ENCODE peak calls at places on chromosomes 7 and 10, in five cellular contexts. T is left ventricle myocardium inferior; J is hepatocyte; S is CD8-positive, alpha-beta T cell; G is Panc1. Z is an unnamed sample.

GRCh38 chr10:89314676-89315075 is 12.8 kb downstream of the IFIT2 start:
- DNase-seq in J (no peak), S (no peak), T (no peak), G (no peak), Z (no peak)

GRCh38 chr10:3772349-3773222 is 12.4 kb downstream of the KLF6 start:
- DNase-seq in S (no peak), G (no peak), J (no peak), T (no peak), Z (peak; percentile 58)

GRCh38 chr7:19215421-19215820 is 70.2 kb upstream of the FERD3L start:
- DNase-seq in G (no peak), S (no peak), J (peak; percentile 41), T (no peak), Z (peak; percentile 77)

GRCh38 chr7:30770936-30771858 is at the start of gene MINDY4:
- DNase-seq in T (peak; percentile 88), J (peak; percentile 89), S (peak; percentile 78), G (no peak), Z (peak; percentile 40)

GRCh38 chr10:110456523-110457091 is 41.1 kb upstream of the DUSP5 start:
- DNase-seq in J (no peak), T (no peak), S (no peak), G (no peak), Z (peak; percentile 19)

GRCh38 chr7:70700055-70700934 is 431.6 kb upstream of the GALNT17 start:
- DNase-seq in J (no peak), S (no peak), G (no peak), T (no peak), Z (no peak)

GRCh38 chr7:102042016-102042656 is 224.7 kb downstream of the CUX1 start:
- DNase-seq in T (no peak), J (no peak), G (no peak), S (no peak), Z (peak; percentile 69)

GRCh38 chr7:135853499-135853898 is 104.9 kb upstream of the FAM180A start:
- DNase-seq in S (no peak), J (peak; percentile 16), T (no peak), G (no peak), Z (no peak)

GRCh38 chr7:55431898-55432297 is 66.8 kb downstream of the LANCL2 start:
- DNase-seq in S (no peak), G (no peak), T (no peak), J (no peak), Z (no peak)

GRCh38 chr10:113565364-113565763 is 12.5 kb downstream of the HABP2 start:
- DNase-seq in J (no peak), S (no peak), G (no peak), T (no peak), Z (no peak)

GRCh38 chr10:22712246-22712958 is 2.0 kb downstream of the PIP4K2A start:
- DNase-seq in S (no peak), J (no peak), T (no peak), G (no peak), Z (peak; percentile 24)

GRCh38 chr10:45023426-45023825 is 22.7 kb downstream of the ZNF22 start:
- DNase-seq in G (no peak), T (no peak), S (no peak), J (no peak), Z (peak; percentile 8)

GRCh38 chr10:115972426-115972825 is 300.6 kb downstream of the GFRA1 start:
- DNase-seq in G (no peak), J (no peak), T (no peak), S (no peak), Z (no peak)

GRCh38 chr7:110522061-110522750 is 568.7 kb upstream of the LRRN3 start:
- DNase-seq in S (no peak), J (no peak), T (no peak), G (no peak), Z (no peak)
- H3K27ac ChIP-seq in S (no peak overlapping the region), J (peak overlapping the region; percentile 70), T (no peak overlapping the region), G (no peak overlapping the region), Z (no peak overlapping the region)

GRCh38 chr10:58017719-58018367 is 249.9 kb downstream of the IPMK start:
- DNase-seq in J (no peak), G (no peak), S (no peak), T (no peak), Z (peak; percentile 83)
- H3K4me3 ChIP-seq in J (no peak overlapping the region), G (no peak overlapping the region), S (no peak overlapping the region), T (no peak overlapping the region), Z (no peak overlapping the region)

GRCh38 chr10:117554371-117554770 is 11.8 kb downstream of the EMX2 start:
- DNase-seq in G (no peak), J (no peak), S (no peak), T (no peak), Z (no peak)
- H3K27me3 ChIP-seq in G (peaks cover 44% of the 10 kb centered on the region), J (peaks cover 75% of the 10 kb centered on the region), S (peaks cover 7% of the 10 kb centered on the region), T (peaks cover 96% of the 10 kb centered on the region), Z (peaks cover 41% of the 10 kb centered on the region)

DNA sequence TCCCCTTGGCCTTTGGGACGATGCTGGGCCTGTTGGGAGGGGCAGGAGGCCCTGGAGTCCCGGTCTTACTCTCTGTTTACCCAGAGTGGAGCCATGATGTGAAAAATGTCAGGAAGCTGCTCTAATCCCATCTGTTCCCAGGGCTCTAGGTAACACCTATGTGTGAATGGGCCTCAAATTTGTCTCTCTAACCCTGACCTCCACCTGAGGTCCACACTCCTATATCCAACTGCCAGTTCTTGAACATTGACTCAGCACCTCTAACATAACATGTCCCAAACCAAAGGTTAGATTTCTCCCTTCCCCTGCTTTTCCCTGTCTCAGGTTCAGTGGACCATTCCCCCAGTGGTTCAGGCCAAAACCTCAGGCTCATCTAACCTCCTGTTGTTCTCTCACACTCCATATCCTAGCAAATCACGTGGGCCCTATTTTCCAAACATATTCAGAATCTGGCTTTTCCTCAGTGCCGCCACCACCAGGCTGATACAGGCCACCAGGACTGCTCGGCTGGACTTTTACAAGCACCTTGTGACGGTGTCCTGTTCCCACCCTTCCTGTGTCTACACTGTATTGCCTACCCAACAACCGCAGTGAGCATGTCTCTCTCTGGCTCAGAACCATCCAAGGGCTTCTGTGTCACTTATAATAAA is 130.6 kb downstream of the ATXN7L1 start:
- DNase-seq in T (no peak), G (no peak), J (no peak), S (no peak), Z (no peak)
- H3K27ac ChIP-seq in T (no peak overlapping the region), G (no peak overlapping the region), J (no peak overlapping the region), S (no peak overlapping the region), Z (no peak overlapping the region)

DNA sequence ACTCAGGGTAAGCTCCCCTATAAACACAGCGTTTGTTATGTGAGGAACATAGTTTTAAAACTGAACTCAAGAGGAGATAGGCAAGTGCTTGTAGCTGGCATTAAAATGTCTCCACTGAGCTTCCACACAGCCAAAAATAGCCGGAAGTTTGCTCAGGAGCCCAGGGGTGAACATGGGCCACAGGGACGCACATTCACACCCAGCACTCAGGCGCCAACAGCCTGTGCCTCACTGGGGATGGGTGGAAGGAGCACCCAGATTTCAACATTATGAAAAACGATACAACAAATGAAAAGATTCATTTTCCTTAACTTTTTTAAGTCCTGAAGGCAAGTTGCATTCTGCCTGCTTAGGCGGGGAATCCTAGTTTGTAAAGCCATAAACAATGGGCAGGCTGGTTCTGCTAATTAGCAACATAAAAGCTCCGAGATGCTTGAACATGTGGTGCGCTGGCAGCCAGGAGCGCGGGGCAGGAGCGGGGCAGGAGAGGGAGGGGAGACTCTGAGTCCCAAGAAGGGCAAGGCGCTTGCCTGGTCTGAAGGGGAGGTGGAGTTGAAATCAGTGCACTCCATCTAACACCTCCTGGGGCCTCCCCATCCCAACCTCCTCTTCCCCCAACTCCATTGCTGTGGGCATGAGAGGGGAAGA is 235.9 kb downstream of the COBL start:
- DNase-seq in S (no peak), T (no peak), G (no peak), J (no peak), Z (no peak)
- H3K4me3 ChIP-seq in S (no peak overlapping the region), T (no peak overlapping the region), G (no peak overlapping the region), J (no peak overlapping the region), Z (no peak overlapping the region)

GRCh38 chr10:6071181-6072175 is 9.3 kb upstream of the IL2RA start:
- DNase-seq in J (no peak), T (no peak), S (no peak), G (no peak), Z (no peak)
- H3K27me3 ChIP-seq in J (peaks cover 5% of the 10 kb centered on the region), T (no peaks in the 10 kb centered on the region), S (no peaks in the 10 kb centered on the region), G (peaks cover 2% of the 10 kb centered on the region), Z (no peaks in the 10 kb centered on the region)

GRCh38 chr10:87915406-87915805 is 52.0 kb downstream of the PTEN start:
- DNase-seq in T (no peak), J (no peak), S (no peak), G (no peak), Z (no peak)

GRCh38 chr10:87913170-87913921 is 49.9 kb downstream of the PTEN start:
- DNase-seq in J (no peak), T (no peak), G (no peak), S (no peak), Z (no peak)

GRCh38 chr10:87916515-87916914 is 53.1 kb downstream of the PTEN start:
- DNase-seq in T (no peak), G (no peak), S (no peak), J (no peak), Z (no peak)

GRCh38 chr10:87918254-87918859 is 54.9 kb downstream of the PTEN start:
- DNase-seq in T (no peak), J (no peak), G (no peak), S (no peak), Z (no peak)

DNA sequence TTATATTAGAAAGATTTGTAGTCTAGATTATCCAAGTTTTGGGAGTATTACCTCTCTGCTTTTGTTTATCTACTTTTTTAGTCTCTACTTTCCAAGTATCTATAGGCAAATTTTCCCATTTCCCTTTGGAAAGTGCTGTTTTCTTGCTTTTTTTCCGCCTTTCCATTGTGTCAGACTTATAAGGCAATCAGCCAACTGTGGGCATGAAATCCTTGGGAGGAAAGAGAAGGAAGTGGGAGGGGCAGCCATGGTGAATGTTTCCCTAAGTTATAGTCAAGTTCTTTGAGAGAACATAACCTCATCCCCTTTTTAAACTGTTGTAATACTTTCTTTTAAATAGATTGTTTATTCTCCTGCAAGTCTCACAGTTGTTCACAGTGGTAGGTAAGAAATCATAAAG is 52.6 kb downstream of the PTEN start:
- DNase-seq in G (no peak), S (no peak), J (no peak), T (no peak), Z (no peak)
- H3K27ac ChIP-seq in G (no peak overlapping the region), S (no peak overlapping the region), J (no peak overlapping the region), T (peak overlapping the region; percentile 51), Z (no peak overlapping the region)

GRCh38 chr10:58531084-58531695 is 18.5 kb downstream of the BICC1 start:
- DNase-seq in S (peak; percentile 49), G (peak; percentile 59), T (no peak), J (peak; percentile 77), Z (peak; percentile 82)
- H3K4me3 ChIP-seq in S (no peak overlapping the region), G (no peak overlapping the region), T (no peak overlapping the region), J (no peak overlapping the region), Z (no peak overlapping the region)

Z was measured in brain microvascular endothelial cell.